ENCODE peak calls at places on chromosomes 12 and 14, in eight cellular contexts. One of them, this sample, is unnamed.

GRCh38 chr14:71665157-71665556 is 267.1 kb upstream of the RGS6 start:
- DNase-seq in GM20000: no peak
- DNase-seq in DMS53: no peak
- DNase-seq in psoas muscle: no peak
- DNase-seq in effector memory CD4-positive, alpha-beta T cell: no peak
- DNase-seq in cardiac muscle cell: peak; percentile 83
- DNase-seq in EH: peak; percentile 87
- DNase-seq in AG08395: peak; percentile 60
- DNase-seq in this sample: peak; percentile 83

GRCh38 chr12:2111816-2112215 is 59.0 kb downstream of the CACNA1C start:
- DNase-seq in GM20000: no peak
- DNase-seq in AG08395: no peak
- DNase-seq in effector memory CD4-positive, alpha-beta T cell: no peak
- DNase-seq in cardiac muscle cell: no peak
- DNase-seq in psoas muscle: no peak
- DNase-seq in EH: no peak
- DNase-seq in DMS53: no peak
- DNase-seq in this sample: no peak

GRCh38 chr14:104936361-104937155 is 11.9 kb downstream of the PLD4 start:
- DNase-seq in DMS53: no peak
- DNase-seq in GM20000: peak; percentile 10
- DNase-seq in psoas muscle: no peak
- DNase-seq in AG08395: peak; percentile 3
- DNase-seq in effector memory CD4-positive, alpha-beta T cell: no peak
- DNase-seq in EH: no peak
- DNase-seq in cardiac muscle cell: no peak
- DNase-seq in this sample: no peak

GRCh38 chr12:50283924-50284236 is 560 bp upstream of the LIMA1 start:
- DNase-seq in cardiac muscle cell: peak; percentile 58
- DNase-seq in GM20000: peak; percentile 40
- DNase-seq in effector memory CD4-positive, alpha-beta T cell: no peak
- DNase-seq in DMS53: no peak
- DNase-seq in EH: peak; percentile 44
- DNase-seq in AG08395: peak; percentile 42
- DNase-seq in psoas muscle: no peak
- DNase-seq in this sample: no peak

GRCh38 chr12:69341328-69341727 is 6.9 kb upstream of the LYZ start:
- DNase-seq in DMS53: no peak
- DNase-seq in EH: peak; percentile 11
- DNase-seq in cardiac muscle cell: no peak
- DNase-seq in psoas muscle: no peak
- DNase-seq in effector memory CD4-positive, alpha-beta T cell: no peak
- DNase-seq in AG08395: no peak
- DNase-seq in GM20000: no peak
- DNase-seq in this sample: no peak

GRCh38 chr12:50734409-50735263 is 29.3 kb upstream of the ATF1 start:
- DNase-seq in GM20000: peak; percentile 29
- DNase-seq in AG08395: peak; percentile 37
- DNase-seq in cardiac muscle cell: peak; percentile 60
- DNase-seq in EH: peak; percentile 47
- DNase-seq in psoas muscle: no peak
- DNase-seq in DMS53: peak; percentile 48
- DNase-seq in effector memory CD4-positive, alpha-beta T cell: no peak
- DNase-seq in this sample: peak; percentile 46

GRCh38 chr12:105235299-105235746 is 651 bp downstream of the APPL2 start:
- DNase-seq in AG08395: no peak
- DNase-seq in effector memory CD4-positive, alpha-beta T cell: no peak
- DNase-seq in GM20000: peak; percentile 22
- DNase-seq in DMS53: peak; percentile 59
- DNase-seq in cardiac muscle cell: no peak
- DNase-seq in EH: peak; percentile 54
- DNase-seq in psoas muscle: no peak
- DNase-seq in this sample: peak; percentile 38

GRCh38 chr14:90228478-90228877 is 27.9 kb upstream of the PSMC1 start:
- DNase-seq in effector memory CD4-positive, alpha-beta T cell: no peak
- DNase-seq in AG08395: no peak
- DNase-seq in DMS53: no peak
- DNase-seq in cardiac muscle cell: no peak
- DNase-seq in EH: no peak
- DNase-seq in GM20000: no peak
- DNase-seq in psoas muscle: no peak
- DNase-seq in this sample: no peak

GRCh38 chr12:23888396-23889068 is 60.9 kb downstream of the SOX5 start:
- DNase-seq in effector memory CD4-positive, alpha-beta T cell: no peak
- DNase-seq in cardiac muscle cell: peak; percentile 13
- DNase-seq in DMS53: no peak
- DNase-seq in psoas muscle: no peak
- DNase-seq in GM20000: no peak
- DNase-seq in AG08395: no peak
- DNase-seq in EH: no peak
- DNase-seq in this sample: no peak

GRCh38 chr12:110649341-110649847 is 35.5 kb downstream of the TCTN1 start:
- DNase-seq in EH: no peak
- DNase-seq in AG08395: no peak
- DNase-seq in GM20000: no peak
- DNase-seq in DMS53: no peak
- DNase-seq in psoas muscle: no peak
- DNase-seq in effector memory CD4-positive, alpha-beta T cell: no peak
- DNase-seq in cardiac muscle cell: no peak
- DNase-seq in this sample: peak; percentile 26

GRCh38 chr14:52458721-52459085 is 93.6 kb downstream of the TXNDC16 start:
- DNase-seq in psoas muscle: no peak
- DNase-seq in EH: peak; percentile 14
- DNase-seq in AG08395: no peak
- DNase-seq in cardiac muscle cell: peak; percentile 30
- DNase-seq in DMS53: no peak
- DNase-seq in GM20000: no peak
- DNase-seq in effector memory CD4-positive, alpha-beta T cell: no peak
- DNase-seq in this sample: peak; percentile 60

GRCh38 chr12:12613334-12613733 is 1.7 kb downstream of the CREBL2 start:
- DNase-seq in GM20000: no peak
- DNase-seq in DMS53: no peak
- DNase-seq in psoas muscle: no peak
- DNase-seq in effector memory CD4-positive, alpha-beta T cell: no peak
- DNase-seq in cardiac muscle cell: no peak
- DNase-seq in EH: no peak
- DNase-seq in AG08395: no peak
- DNase-seq in this sample: peak; percentile 10

This sample was measured in mesenchymal stem cell.